ENCODE peak calls at places on chromosomes 6 and 20, in six cellular contexts. One of them, this sample, is unnamed.

GRCh38 chr20:8007490-8007889 is 12.1 kb downstream of the TMX4 start:
- DNase-seq in astrocyte of the cerebellum: no peak
- DNase-seq in psoas muscle: no peak
- DNase-seq in amniotic stem cell: no peak
- DNase-seq in GM06990: no peak
- DNase-seq in stimulated activated CD8-positive, alpha-beta memory T cell treated with anti-CD3 and anti-CD28 coated beads, Interleukin-7, amount 100 ng/mL, for 1 hour: no peak
- DNase-seq in this sample: no peak

GRCh38 chr6:100210138-100210872 is 216.3 kb upstream of the MCHR2 start:
- DNase-seq in astrocyte of the cerebellum: no peak
- DNase-seq in psoas muscle: no peak
- DNase-seq in amniotic stem cell: no peak
- DNase-seq in GM06990: no peak
- DNase-seq in stimulated activated CD8-positive, alpha-beta memory T cell treated with anti-CD3 and anti-CD28 coated beads, Interleukin-7, amount 100 ng/mL, for 1 hour: no peak
- DNase-seq in this sample: no peak

GRCh38 chr20:39851459-39851858 is 837.6 kb downstream of the MAFB start:
- DNase-seq in astrocyte of the cerebellum: no peak
- DNase-seq in psoas muscle: no peak
- DNase-seq in amniotic stem cell: no peak
- DNase-seq in GM06990: no peak
- DNase-seq in stimulated activated CD8-positive, alpha-beta memory T cell treated with anti-CD3 and anti-CD28 coated beads, Interleukin-7, amount 100 ng/mL, for 1 hour: no peak
- DNase-seq in this sample: no peak

GRCh38 chr6:157240059-157240959 is 83.0 kb downstream of the TMEM242 start:
- DNase-seq in astrocyte of the cerebellum: no peak
- DNase-seq in psoas muscle: peak; percentile 92
- DNase-seq in amniotic stem cell: no peak
- DNase-seq in GM06990: no peak
- DNase-seq in stimulated activated CD8-positive, alpha-beta memory T cell treated with anti-CD3 and anti-CD28 coated beads, Interleukin-7, amount 100 ng/mL, for 1 hour: no peak
- DNase-seq in this sample: no peak

GRCh38 chr6:163414117-163414366 is 476 bp upstream of the QKI start:
- DNase-seq in astrocyte of the cerebellum: no peak
- DNase-seq in psoas muscle: no peak
- DNase-seq in amniotic stem cell: no peak
- DNase-seq in GM06990: no peak
- DNase-seq in stimulated activated CD8-positive, alpha-beta memory T cell treated with anti-CD3 and anti-CD28 coated beads, Interleukin-7, amount 100 ng/mL, for 1 hour: no peak
- DNase-seq in this sample: no peak

GRCh38 chr6:15436451-15436850 is 190.6 kb downstream of the JARID2 start:
- DNase-seq in astrocyte of the cerebellum: no peak
- DNase-seq in psoas muscle: no peak
- DNase-seq in amniotic stem cell: no peak
- DNase-seq in GM06990: no peak
- DNase-seq in stimulated activated CD8-positive, alpha-beta memory T cell treated with anti-CD3 and anti-CD28 coated beads, Interleukin-7, amount 100 ng/mL, for 1 hour: no peak
- DNase-seq in this sample: no peak

GRCh38 chr20:29079769-29080690 is 2177.4 kb upstream of the DEFB115 start:
- DNase-seq in astrocyte of the cerebellum: no peak
- DNase-seq in psoas muscle: peak; percentile 58
- DNase-seq in amniotic stem cell: no peak
- DNase-seq in GM06990: no peak
- DNase-seq in stimulated activated CD8-positive, alpha-beta memory T cell treated with anti-CD3 and anti-CD28 coated beads, Interleukin-7, amount 100 ng/mL, for 1 hour: no peak
- DNase-seq in this sample: peak; percentile 53

GRCh38 chr6:129162605-129163004 is 279.7 kb downstream of the LAMA2 start:
- DNase-seq in astrocyte of the cerebellum: no peak
- DNase-seq in psoas muscle: no peak
- DNase-seq in amniotic stem cell: no peak
- DNase-seq in GM06990: no peak
- DNase-seq in stimulated activated CD8-positive, alpha-beta memory T cell treated with anti-CD3 and anti-CD28 coated beads, Interleukin-7, amount 100 ng/mL, for 1 hour: no peak
- DNase-seq in this sample: no peak

GRCh38 chr6:84549912-84550311 is 214.5 kb downstream of the TBX18 start:
- DNase-seq in astrocyte of the cerebellum: no peak
- DNase-seq in psoas muscle: no peak
- DNase-seq in amniotic stem cell: no peak
- DNase-seq in GM06990: no peak
- DNase-seq in stimulated activated CD8-positive, alpha-beta memory T cell treated with anti-CD3 and anti-CD28 coated beads, Interleukin-7, amount 100 ng/mL, for 1 hour: no peak
- DNase-seq in this sample: no peak

GRCh38 chr20:62069741-62070216 is 4.1 kb upstream of the TAF4 start:
- DNase-seq in astrocyte of the cerebellum: no peak
- DNase-seq in psoas muscle: no peak
- DNase-seq in amniotic stem cell: no peak
- DNase-seq in GM06990: no peak
- DNase-seq in stimulated activated CD8-positive, alpha-beta memory T cell treated with anti-CD3 and anti-CD28 coated beads, Interleukin-7, amount 100 ng/mL, for 1 hour: no peak
- DNase-seq in this sample: no peak

GRCh38 chr20:31663838-31664695 is 26.4 kb downstream of the COX4I2 start:
- DNase-seq in astrocyte of the cerebellum: no peak
- DNase-seq in psoas muscle: no peak
- DNase-seq in amniotic stem cell: no peak
- DNase-seq in GM06990: no peak
- DNase-seq in stimulated activated CD8-positive, alpha-beta memory T cell treated with anti-CD3 and anti-CD28 coated beads, Interleukin-7, amount 100 ng/mL, for 1 hour: no peak
- DNase-seq in this sample: no peak

GRCh38 chr6:160254467-160255312 is 3.9 kb downstream of the SLC22A2 start:
- DNase-seq in astrocyte of the cerebellum: no peak
- DNase-seq in psoas muscle: no peak
- DNase-seq in amniotic stem cell: no peak
- DNase-seq in GM06990: no peak
- DNase-seq in stimulated activated CD8-positive, alpha-beta memory T cell treated with anti-CD3 and anti-CD28 coated beads, Interleukin-7, amount 100 ng/mL, for 1 hour: no peak
- DNase-seq in this sample: no peak

GRCh38 chr20:37992802-37993538 is 40.3 kb downstream of the TTI1 start:
- DNase-seq in astrocyte of the cerebellum: peak; percentile 70
- DNase-seq in psoas muscle: peak; percentile 74
- DNase-seq in amniotic stem cell: no peak
- DNase-seq in GM06990: no peak
- DNase-seq in stimulated activated CD8-positive, alpha-beta memory T cell treated with anti-CD3 and anti-CD28 coated beads, Interleukin-7, amount 100 ng/mL, for 1 hour: no peak
- DNase-seq in this sample: no peak

GRCh38 chr6:76881414-76881813 is 581.9 kb downstream of the HTR1B start:
- DNase-seq in astrocyte of the cerebellum: no peak
- DNase-seq in psoas muscle: no peak
- DNase-seq in amniotic stem cell: no peak
- DNase-seq in GM06990: no peak
- DNase-seq in stimulated activated CD8-positive, alpha-beta memory T cell treated with anti-CD3 and anti-CD28 coated beads, Interleukin-7, amount 100 ng/mL, for 1 hour: no peak
- DNase-seq in this sample: no peak

GRCh38 chr6:55578537-55579363 is at the start of gene HMGCLL1:
- DNase-seq in astrocyte of the cerebellum: no peak
- DNase-seq in psoas muscle: peak; percentile 71
- DNase-seq in amniotic stem cell: no peak
- DNase-seq in GM06990: peak; percentile 3
- DNase-seq in stimulated activated CD8-positive, alpha-beta memory T cell treated with anti-CD3 and anti-CD28 coated beads, Interleukin-7, amount 100 ng/mL, for 1 hour: no peak
- DNase-seq in this sample: peak; percentile 62

GRCh38 chr6:50791900-50792508 is 26.7 kb upstream of the TFAP2B start:
- DNase-seq in astrocyte of the cerebellum: no peak
- DNase-seq in psoas muscle: no peak
- DNase-seq in amniotic stem cell: no peak
- DNase-seq in GM06990: no peak
- DNase-seq in stimulated activated CD8-positive, alpha-beta memory T cell treated with anti-CD3 and anti-CD28 coated beads, Interleukin-7, amount 100 ng/mL, for 1 hour: no peak
- DNase-seq in this sample: no peak

GRCh38 chr20:59561228-59561605 is 43.1 kb upstream of the PHACTR3 start:
- DNase-seq in astrocyte of the cerebellum: no peak
- DNase-seq in psoas muscle: no peak
- DNase-seq in amniotic stem cell: no peak
- DNase-seq in GM06990: no peak
- DNase-seq in stimulated activated CD8-positive, alpha-beta memory T cell treated with anti-CD3 and anti-CD28 coated beads, Interleukin-7, amount 100 ng/mL, for 1 hour: no peak
- DNase-seq in this sample: peak; percentile 42

GRCh38 chr6:68679399-68679798 is 44.3 kb downstream of the ADGRB3 start:
- DNase-seq in astrocyte of the cerebellum: no peak
- DNase-seq in psoas muscle: no peak
- DNase-seq in amniotic stem cell: no peak
- DNase-seq in GM06990: no peak
- DNase-seq in stimulated activated CD8-positive, alpha-beta memory T cell treated with anti-CD3 and anti-CD28 coated beads, Interleukin-7, amount 100 ng/mL, for 1 hour: no peak
- DNase-seq in this sample: no peak

GRCh38 chr6:54441020-54441419 is 132.8 kb downstream of the TINAG start:
- DNase-seq in astrocyte of the cerebellum: no peak
- DNase-seq in psoas muscle: peak; percentile 7
- DNase-seq in amniotic stem cell: no peak
- DNase-seq in GM06990: no peak
- DNase-seq in stimulated activated CD8-positive, alpha-beta memory T cell treated with anti-CD3 and anti-CD28 coated beads, Interleukin-7, amount 100 ng/mL, for 1 hour: no peak
- DNase-seq in this sample: no peak

GRCh38 chr6:37005061-37005810 is at the start of gene FGD2:
- DNase-seq in astrocyte of the cerebellum: no peak
- DNase-seq in psoas muscle: no peak
- DNase-seq in amniotic stem cell: no peak
- DNase-seq in GM06990: peak; percentile 84
- DNase-seq in stimulated activated CD8-positive, alpha-beta memory T cell treated with anti-CD3 and anti-CD28 coated beads, Interleukin-7, amount 100 ng/mL, for 1 hour: no peak
- DNase-seq in this sample: no peak

GRCh38 chr6:10956776-10957175 is 69.9 kb downstream of the SYCP2L start:
- DNase-seq in astrocyte of the cerebellum: no peak
- DNase-seq in psoas muscle: no peak
- DNase-seq in amniotic stem cell: no peak
- DNase-seq in GM06990: no peak
- DNase-seq in stimulated activated CD8-positive, alpha-beta memory T cell treated with anti-CD3 and anti-CD28 coated beads, Interleukin-7, amount 100 ng/mL, for 1 hour: no peak
- DNase-seq in this sample: no peak

GRCh38 chr6:44265843-44266233 is 487 bp upstream of the NFKBIE start:
- DNase-seq in astrocyte of the cerebellum: no peak
- DNase-seq in psoas muscle: peak; percentile 36
- DNase-seq in amniotic stem cell: no peak
- DNase-seq in GM06990: no peak
- DNase-seq in stimulated activated CD8-positive, alpha-beta memory T cell treated with anti-CD3 and anti-CD28 coated beads, Interleukin-7, amount 100 ng/mL, for 1 hour: no peak
- DNase-seq in this sample: no peak

GRCh38 chr6:16713597-16713996 is 47.7 kb downstream of the ATXN1 start:
- DNase-seq in astrocyte of the cerebellum: no peak
- DNase-seq in psoas muscle: no peak
- DNase-seq in amniotic stem cell: no peak
- DNase-seq in GM06990: no peak
- DNase-seq in stimulated activated CD8-positive, alpha-beta memory T cell treated with anti-CD3 and anti-CD28 coated beads, Interleukin-7, amount 100 ng/mL, for 1 hour: no peak
- DNase-seq in this sample: no peak

GRCh38 chr20:37704955-37705354 is 11.1 kb downstream of the CTNNBL1 start:
- DNase-seq in astrocyte of the cerebellum: no peak
- DNase-seq in psoas muscle: no peak
- DNase-seq in amniotic stem cell: no peak
- DNase-seq in GM06990: no peak
- DNase-seq in stimulated activated CD8-positive, alpha-beta memory T cell treated with anti-CD3 and anti-CD28 coated beads, Interleukin-7, amount 100 ng/mL, for 1 hour: no peak
- DNase-seq in this sample: no peak

GRCh38 chr6:129269076-129269475 is 386.1 kb downstream of the LAMA2 start:
- DNase-seq in astrocyte of the cerebellum: no peak
- DNase-seq in psoas muscle: no peak
- DNase-seq in amniotic stem cell: no peak
- DNase-seq in GM06990: no peak
- DNase-seq in stimulated activated CD8-positive, alpha-beta memory T cell treated with anti-CD3 and anti-CD28 coated beads, Interleukin-7, amount 100 ng/mL, for 1 hour: no peak
- DNase-seq in this sample: no peak

GRCh38 chr6:77173472-77174074 is 289.7 kb downstream of the HTR1B start:
- DNase-seq in astrocyte of the cerebellum: no peak
- DNase-seq in psoas muscle: no peak
- DNase-seq in amniotic stem cell: no peak
- DNase-seq in GM06990: no peak
- DNase-seq in stimulated activated CD8-positive, alpha-beta memory T cell treated with anti-CD3 and anti-CD28 coated beads, Interleukin-7, amount 100 ng/mL, for 1 hour: no peak
- DNase-seq in this sample: no peak

GRCh38 chr6:143872211-143872610 is 7.9 kb downstream of the ZC2HC1B start:
- DNase-seq in astrocyte of the cerebellum: no peak
- DNase-seq in psoas muscle: no peak
- DNase-seq in amniotic stem cell: no peak
- DNase-seq in GM06990: no peak
- DNase-seq in stimulated activated CD8-positive, alpha-beta memory T cell treated with anti-CD3 and anti-CD28 coated beads, Interleukin-7, amount 100 ng/mL, for 1 hour: no peak
- DNase-seq in this sample: no peak

GRCh38 chr6:133062702-133063319 is 178.3 kb upstream of the EYA4 start:
- DNase-seq in astrocyte of the cerebellum: no peak
- DNase-seq in psoas muscle: no peak
- DNase-seq in amniotic stem cell: no peak
- DNase-seq in GM06990: no peak
- DNase-seq in stimulated activated CD8-positive, alpha-beta memory T cell treated with anti-CD3 and anti-CD28 coated beads, Interleukin-7, amount 100 ng/mL, for 1 hour: no peak
- DNase-seq in this sample: no peak

GRCh38 chr6:137665342-137665741 is 171.1 kb upstream of the OLIG3 start:
- DNase-seq in astrocyte of the cerebellum: no peak
- DNase-seq in psoas muscle: no peak
- DNase-seq in amniotic stem cell: no peak
- DNase-seq in GM06990: no peak
- DNase-seq in stimulated activated CD8-positive, alpha-beta memory T cell treated with anti-CD3 and anti-CD28 coated beads, Interleukin-7, amount 100 ng/mL, for 1 hour: no peak
- DNase-seq in this sample: no peak

GRCh38 chr20:21496452-21496851 is 17.4 kb downstream of the NKX2-2 start:
- DNase-seq in astrocyte of the cerebellum: no peak
- DNase-seq in psoas muscle: no peak
- DNase-seq in amniotic stem cell: no peak
- DNase-seq in GM06990: no peak
- DNase-seq in stimulated activated CD8-positive, alpha-beta memory T cell treated with anti-CD3 and anti-CD28 coated beads, Interleukin-7, amount 100 ng/mL, for 1 hour: no peak
- DNase-seq in this sample: no peak

GRCh38 chr6:43773050-43773956 is 3.3 kb downstream of the VEGFA start:
- DNase-seq in astrocyte of the cerebellum: no peak
- DNase-seq in psoas muscle: peak; percentile 87
- DNase-seq in amniotic stem cell: no peak
- DNase-seq in GM06990: peak; percentile 58
- DNase-seq in stimulated activated CD8-positive, alpha-beta memory T cell treated with anti-CD3 and anti-CD28 coated beads, Interleukin-7, amount 100 ng/mL, for 1 hour: no peak
- DNase-seq in this sample: no peak

GRCh38 chr6:30122515-30122914 is 9.6 kb upstream of the TRIM31 start:
- DNase-seq in astrocyte of the cerebellum: no peak
- DNase-seq in psoas muscle: no peak
- DNase-seq in amniotic stem cell: no peak
- DNase-seq in GM06990: no peak
- DNase-seq in stimulated activated CD8-positive, alpha-beta memory T cell treated with anti-CD3 and anti-CD28 coated beads, Interleukin-7, amount 100 ng/mL, for 1 hour: no peak
- DNase-seq in this sample: no peak

GRCh38 chr6:169177516-169178196 is 76.0 kb downstream of the THBS2 start:
- DNase-seq in astrocyte of the cerebellum: no peak
- DNase-seq in psoas muscle: no peak
- DNase-seq in amniotic stem cell: no peak
- DNase-seq in GM06990: no peak
- DNase-seq in stimulated activated CD8-positive, alpha-beta memory T cell treated with anti-CD3 and anti-CD28 coated beads, Interleukin-7, amount 100 ng/mL, for 1 hour: no peak
- DNase-seq in this sample: no peak

GRCh38 chr6:81897793-81898192 is 145.3 kb upstream of the TENT5A start:
- DNase-seq in astrocyte of the cerebellum: no peak
- DNase-seq in psoas muscle: no peak
- DNase-seq in amniotic stem cell: no peak
- DNase-seq in GM06990: no peak
- DNase-seq in stimulated activated CD8-positive, alpha-beta memory T cell treated with anti-CD3 and anti-CD28 coated beads, Interleukin-7, amount 100 ng/mL, for 1 hour: no peak
- DNase-seq in this sample: no peak

This sample was measured in sciatic nerve.